ENCODE peak calls at places on chromosomes 16 and 17, in five cellular contexts. One of them, this sample, is unnamed.

GRCh38 chr16:86604436-86605220 is 26.3 kb downstream of the FOXL1 start:
- DNase-seq in DND-41: no peak
- DNase-seq in cardiac fibroblast: no peak
- DNase-seq in fibroblast of lung: no peak
- DNase-seq in AG09309: no peak
- DNase-seq in this sample: no peak

GRCh38 chr17:82890339-82890730 is 50.5 kb upstream of the ZNF750 start:
- DNase-seq in DND-41: no peak
- DNase-seq in cardiac fibroblast: no peak
- DNase-seq in fibroblast of lung: no peak
- DNase-seq in AG09309: no peak
- DNase-seq in this sample: no peak

GRCh38 chr16:2150418-2151187 is 2.2 kb downstream of the RAB26 start:
- DNase-seq in DND-41: no peak
- DNase-seq in cardiac fibroblast: peak
- DNase-seq in fibroblast of lung: peak
- DNase-seq in AG09309: no peak
- DNase-seq in this sample: no peak

GRCh38 chr17:81650951-81651350 is 5.4 kb downstream of the PDE6G start:
- DNase-seq in DND-41: no peak
- DNase-seq in cardiac fibroblast: no peak
- DNase-seq in fibroblast of lung: no peak
- DNase-seq in AG09309: no peak
- DNase-seq in this sample: no peak

GRCh38 chr17:66789961-66790421 is 44.9 kb upstream of the CACNG5 start:
- DNase-seq in DND-41: no peak
- DNase-seq in cardiac fibroblast: no peak
- DNase-seq in fibroblast of lung: peak
- DNase-seq in AG09309: no peak
- DNase-seq in this sample: no peak

GRCh38 chr16:12303649-12304048 is 327.1 kb downstream of the SNX29 start:
- DNase-seq in DND-41: no peak
- DNase-seq in cardiac fibroblast: peak
- DNase-seq in fibroblast of lung: no peak
- DNase-seq in AG09309: no peak
- DNase-seq in this sample: peak

GRCh38 chr16:28105954-28106353 is 42.4 kb upstream of the GSG1L start:
- DNase-seq in DND-41: no peak
- DNase-seq in cardiac fibroblast: no peak
- DNase-seq in fibroblast of lung: no peak
- DNase-seq in AG09309: no peak
- DNase-seq in this sample: no peak

GRCh38 chr17:45791041-45791582 is 7.0 kb downstream of the CRHR1 start:
- DNase-seq in DND-41: no peak
- DNase-seq in cardiac fibroblast: no peak
- DNase-seq in fibroblast of lung: no peak
- DNase-seq in AG09309: no peak
- DNase-seq in this sample: no peak

GRCh38 chr17:73069164-73069774 is 23.2 kb downstream of the SLC39A11 start:
- DNase-seq in DND-41: no peak
- DNase-seq in cardiac fibroblast: no peak
- DNase-seq in fibroblast of lung: peak
- DNase-seq in AG09309: no peak
- DNase-seq in this sample: no peak

GRCh38 chr17:19376799-19377198 is 1.5 kb upstream of the MAPK7 start:
- DNase-seq in DND-41: no peak
- DNase-seq in cardiac fibroblast: no peak
- DNase-seq in fibroblast of lung: no peak
- DNase-seq in AG09309: no peak
- DNase-seq in this sample: no peak

GRCh38 chr17:12821376-12821940 is 32.2 kb downstream of the ARHGAP44 start:
- DNase-seq in DND-41: no peak
- DNase-seq in cardiac fibroblast: peak
- DNase-seq in fibroblast of lung: no peak
- DNase-seq in AG09309: no peak
- DNase-seq in this sample: peak

GRCh38 chr17:17275991-17276390 is 5.1 kb downstream of the COPS3 start:
- DNase-seq in DND-41: no peak
- DNase-seq in cardiac fibroblast: no peak
- DNase-seq in fibroblast of lung: no peak
- DNase-seq in AG09309: no peak
- DNase-seq in this sample: no peak

GRCh38 chr16:23959801-23960072 is 124.0 kb downstream of the PRKCB start:
- DNase-seq in DND-41: no peak
- DNase-seq in cardiac fibroblast: no peak
- DNase-seq in fibroblast of lung: no peak
- DNase-seq in AG09309: no peak
- DNase-seq in this sample: no peak

GRCh38 chr17:50213026-50214015 is 11.9 kb upstream of the COL1A1 start:
- DNase-seq in DND-41: peak
- DNase-seq in cardiac fibroblast: no peak
- DNase-seq in fibroblast of lung: no peak
- DNase-seq in AG09309: no peak
- DNase-seq in this sample: no peak

GRCh38 chr17:57955183-57955952 is at the start of gene CUEDC1:
- DNase-seq in DND-41: peak
- DNase-seq in cardiac fibroblast: peak
- DNase-seq in fibroblast of lung: peak
- DNase-seq in AG09309: no peak
- DNase-seq in this sample: peak

GRCh38 chr16:71635632-71636031 is 9.6 kb downstream of the MARVELD3 start:
- DNase-seq in DND-41: no peak
- DNase-seq in cardiac fibroblast: no peak
- DNase-seq in fibroblast of lung: no peak
- DNase-seq in AG09309: no peak
- DNase-seq in this sample: no peak

GRCh38 chr17:60604686-60605334 is 4.8 kb downstream of the PPM1D start:
- DNase-seq in DND-41: no peak
- DNase-seq in cardiac fibroblast: peak
- DNase-seq in fibroblast of lung: peak
- DNase-seq in AG09309: peak
- DNase-seq in this sample: peak

GRCh38 chr17:55723488-55723848 is 804 bp upstream of the TMEM100 start:
- DNase-seq in DND-41: no peak
- DNase-seq in cardiac fibroblast: no peak
- DNase-seq in fibroblast of lung: no peak
- DNase-seq in AG09309: no peak
- DNase-seq in this sample: no peak
- H3K4me3 ChIP-seq in DND-41: no peak
- H3K4me3 ChIP-seq in cardiac fibroblast: no peak
- H3K4me3 ChIP-seq in fibroblast of lung: no peak
- H3K4me3 ChIP-seq in AG09309: no peak
- H3K4me3 ChIP-seq in this sample: no peak

GRCh38 chr17:7838291-7839075 is 4.5 kb downstream of the KDM6B start:
- DNase-seq in DND-41: peak
- DNase-seq in cardiac fibroblast: peak
- DNase-seq in fibroblast of lung: peak
- DNase-seq in AG09309: no peak
- DNase-seq in this sample: peak

GRCh38 chr17:7839890-7840260 is 5.9 kb downstream of the KDM6B start:
- DNase-seq in DND-41: no peak
- DNase-seq in cardiac fibroblast: peak
- DNase-seq in fibroblast of lung: peak
- DNase-seq in AG09309: no peak
- DNase-seq in this sample: no peak

GRCh38 chr17:7840441-7840840 is 6.4 kb downstream of the KDM6B start:
- DNase-seq in DND-41: no peak
- DNase-seq in cardiac fibroblast: no peak
- DNase-seq in fibroblast of lung: no peak
- DNase-seq in AG09309: no peak
- DNase-seq in this sample: no peak

GRCh38 chr17:7840875-7841274 is 6.9 kb downstream of the KDM6B start:
- DNase-seq in DND-41: no peak
- DNase-seq in cardiac fibroblast: no peak
- DNase-seq in fibroblast of lung: no peak
- DNase-seq in AG09309: no peak
- DNase-seq in this sample: no peak

DNA sequence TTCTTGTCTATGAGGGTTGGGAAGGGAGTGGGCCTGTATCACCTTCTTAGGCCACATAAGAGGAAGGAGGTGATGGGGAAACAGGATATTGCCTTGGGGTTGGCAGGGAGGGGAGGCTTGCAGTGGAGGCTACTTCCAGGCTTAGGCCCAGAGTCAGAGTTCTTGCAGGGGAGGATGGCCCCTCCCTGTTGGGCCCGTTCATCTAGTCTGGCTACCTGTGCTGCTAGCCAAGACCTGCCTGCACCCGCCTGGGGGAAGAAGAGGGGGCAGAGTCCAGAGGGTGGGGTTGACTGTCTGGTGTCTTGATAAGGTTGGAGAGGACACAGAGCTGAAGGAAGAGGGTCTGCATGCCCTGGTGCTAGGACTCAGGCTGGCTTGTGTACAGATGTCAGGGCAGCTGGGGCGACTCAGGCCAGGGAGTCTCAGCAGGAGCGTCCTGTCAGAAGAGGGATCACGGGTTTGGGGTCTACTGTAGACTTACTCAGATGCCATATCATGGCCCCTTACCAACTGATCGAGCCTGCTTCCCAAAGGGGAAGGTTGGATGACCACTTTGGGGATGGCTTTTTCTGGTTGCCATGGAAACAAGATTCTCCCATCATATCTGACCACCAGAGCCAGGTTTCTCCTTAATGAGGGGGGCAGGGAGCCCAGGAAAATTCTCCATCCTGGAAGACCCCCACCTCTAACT is 5.3 kb downstream of the KDM6B start:
- DNase-seq in DND-41: no peak
- DNase-seq in cardiac fibroblast: no peak
- DNase-seq in fibroblast of lung: no peak
- DNase-seq in AG09309: no peak
- DNase-seq in this sample: no peak
- H3K4me3 ChIP-seq in DND-41: no peak
- H3K4me3 ChIP-seq in cardiac fibroblast: peak
- H3K4me3 ChIP-seq in fibroblast of lung: no peak
- H3K4me3 ChIP-seq in AG09309: peak
- H3K4me3 ChIP-seq in this sample: peak

GRCh38 chr17:59401725-59402124 is 70.3 kb downstream of the YPEL2 start:
- DNase-seq in DND-41: no peak
- DNase-seq in cardiac fibroblast: no peak
- DNase-seq in fibroblast of lung: no peak
- DNase-seq in AG09309: no peak
- DNase-seq in this sample: no peak

GRCh38 chr17:59401274-59401673 is 69.8 kb downstream of the YPEL2 start:
- DNase-seq in DND-41: no peak
- DNase-seq in cardiac fibroblast: no peak
- DNase-seq in fibroblast of lung: no peak
- DNase-seq in AG09309: no peak
- DNase-seq in this sample: no peak

GRCh38 chr17:59402760-59403159 is 71.3 kb downstream of the YPEL2 start:
- DNase-seq in DND-41: no peak
- DNase-seq in cardiac fibroblast: no peak
- DNase-seq in fibroblast of lung: no peak
- DNase-seq in AG09309: no peak
- DNase-seq in this sample: no peak

GRCh38 chr17:59399914-59400313 is 68.5 kb downstream of the YPEL2 start:
- DNase-seq in DND-41: no peak
- DNase-seq in cardiac fibroblast: no peak
- DNase-seq in fibroblast of lung: no peak
- DNase-seq in AG09309: no peak
- DNase-seq in this sample: no peak

GRCh38 chr17:59400858-59401257 is 69.4 kb downstream of the YPEL2 start:
- DNase-seq in DND-41: no peak
- DNase-seq in cardiac fibroblast: no peak
- DNase-seq in fibroblast of lung: no peak
- DNase-seq in AG09309: no peak
- DNase-seq in this sample: no peak
- H3K4me3 ChIP-seq in DND-41: no peak
- H3K4me3 ChIP-seq in cardiac fibroblast: no peak
- H3K4me3 ChIP-seq in fibroblast of lung: peak
- H3K4me3 ChIP-seq in AG09309: no peak
- H3K4me3 ChIP-seq in this sample: no peak

DNA sequence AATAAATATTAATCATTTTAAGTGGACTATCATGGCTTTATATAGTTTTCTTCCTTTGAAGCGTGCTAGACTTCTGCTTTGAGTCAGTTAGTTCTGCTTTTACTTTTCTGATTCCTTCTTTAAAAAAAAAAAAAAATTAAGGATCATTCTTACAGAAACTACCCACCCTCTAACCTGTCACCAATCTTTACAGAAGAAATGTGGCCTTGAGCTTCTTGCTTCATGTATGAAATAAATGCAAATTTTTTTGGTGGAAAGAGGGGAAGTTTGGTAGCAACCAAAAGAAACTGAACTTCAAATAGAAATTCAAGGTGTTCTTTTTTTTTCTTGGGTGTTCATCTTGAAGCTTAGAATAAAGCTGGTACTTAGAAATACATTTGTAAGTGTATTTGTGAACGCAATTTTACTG is 2.2 kb downstream of the EVI2A start:
- DNase-seq in DND-41: no peak
- DNase-seq in cardiac fibroblast: no peak
- DNase-seq in fibroblast of lung: no peak
- DNase-seq in AG09309: no peak
- DNase-seq in this sample: no peak
- H3K4me3 ChIP-seq in DND-41: no peak
- H3K4me3 ChIP-seq in cardiac fibroblast: no peak
- H3K4me3 ChIP-seq in fibroblast of lung: no peak
- H3K4me3 ChIP-seq in AG09309: no peak
- H3K4me3 ChIP-seq in this sample: no peak

This sample was measured in fibroblast of pulmonary artery.